ENCODE peak calls at places on chromosomes 5 and 9, in four cellular contexts. Q is kidney, Y is neuronal stem cell, X is mammary epithelial cell. B is an unnamed sample. For H3K4me1, the result is how much of the 10 kb centered on the place peaks cover.

GRCh38 chr5:176491056-176491646 is 43.0 kb downstream of the FAF2 start:
- DNase-seq in X (no peak), Y (no peak), Q (no peak), B (no peak)

GRCh38 chr5:13976867-13977479 is 32.5 kb upstream of the DNAH5 start:
- DNase-seq in Y (peak), Q (no peak), X (peak), B (peak)

GRCh38 chr5:174829511-174829864 is 105.1 kb downstream of the MSX2 start:
- DNase-seq in X (peak), Q (no peak), Y (no peak), B (no peak)

GRCh38 chr9:117414906-117415583 is at the start of gene ASTN2:
- DNase-seq in Y (peak), X (no peak), Q (peak), B (peak)

GRCh38 chr5:150175536-150175935 is 9.0 kb downstream of the CDX1 start:
- DNase-seq in Q (no peak), X (no peak), Y (no peak), B (peak)

GRCh38 chr5:42579320-42579719 is 156.1 kb downstream of the GHR start:
- DNase-seq in Y (no peak), X (peak), Q (no peak), B (no peak)

GRCh38 chr5:176803943-176804498 is 6.3 kb upstream of the UNC5A start:
- DNase-seq in Q (no peak), X (peak), Y (peak), B (peak)

GRCh38 chr9:92359380-92360007 is 33.7 kb downstream of the CENPP start:
- DNase-seq in Y (no peak), X (no peak), Q (no peak), B (no peak)

GRCh38 chr5:143566139-143566538 is 162.7 kb upstream of the NR3C1 start:
- DNase-seq in X (no peak), Q (no peak), Y (no peak), B (no peak)

GRCh38 chr9:76166436-76166959 is 227.7 kb downstream of the RFK start:
- DNase-seq in Y (no peak), Q (no peak), X (no peak), B (no peak)

DNA sequence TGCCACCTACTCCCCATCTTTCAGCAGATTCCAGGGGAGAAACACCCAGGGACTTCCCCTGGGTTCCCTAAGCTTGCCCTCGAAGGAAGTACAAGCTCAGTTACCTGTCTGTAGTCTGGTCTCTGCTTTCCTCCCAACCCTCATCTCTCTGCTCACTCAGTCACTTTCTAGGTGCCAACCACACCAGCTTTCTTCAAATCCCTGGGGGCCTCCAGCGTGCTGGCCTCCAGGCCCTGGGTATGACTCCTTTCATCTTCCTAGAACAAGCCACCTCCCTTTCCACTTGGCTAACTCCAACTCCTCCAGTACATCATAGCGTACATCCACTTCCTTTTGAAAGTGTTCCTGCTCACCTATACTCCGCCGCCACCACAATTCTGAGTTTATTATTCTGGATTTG is 222.6 kb downstream of the SNX18 start:
- DNase-seq in Q (no peak), X (no peak), Y (no peak), B (no peak)
- H3K4me1 ChIP-seq in Q (under half), X (under half), Y (under half), B (under half)

GRCh38 chr5:82861705-82862104 is 215.5 kb downstream of the TMEM167A start:
- DNase-seq in Q (no peak), X (no peak), Y (no peak), B (no peak)

GRCh38 chr5:82855000-82855399 is 222.2 kb downstream of the TMEM167A start:
- DNase-seq in Q (no peak), X (no peak), Y (no peak), B (peak)

GRCh38 chr5:82858453-82859043 is 218.6 kb downstream of the TMEM167A start:
- DNase-seq in Q (no peak), Y (peak), X (no peak), B (no peak)

GRCh38 chr5:82859439-82860140 is 217.6 kb downstream of the TMEM167A start:
- DNase-seq in Q (no peak), Y (no peak), X (no peak), B (no peak)

GRCh38 chr5:82855893-82856292 is 221.3 kb downstream of the TMEM167A start:
- DNase-seq in X (no peak), Y (no peak), Q (no peak), B (peak)
- H3K27ac ChIP-seq in X (no peak), Y (no peak), Q (no peak), B (no peak)

DNA sequence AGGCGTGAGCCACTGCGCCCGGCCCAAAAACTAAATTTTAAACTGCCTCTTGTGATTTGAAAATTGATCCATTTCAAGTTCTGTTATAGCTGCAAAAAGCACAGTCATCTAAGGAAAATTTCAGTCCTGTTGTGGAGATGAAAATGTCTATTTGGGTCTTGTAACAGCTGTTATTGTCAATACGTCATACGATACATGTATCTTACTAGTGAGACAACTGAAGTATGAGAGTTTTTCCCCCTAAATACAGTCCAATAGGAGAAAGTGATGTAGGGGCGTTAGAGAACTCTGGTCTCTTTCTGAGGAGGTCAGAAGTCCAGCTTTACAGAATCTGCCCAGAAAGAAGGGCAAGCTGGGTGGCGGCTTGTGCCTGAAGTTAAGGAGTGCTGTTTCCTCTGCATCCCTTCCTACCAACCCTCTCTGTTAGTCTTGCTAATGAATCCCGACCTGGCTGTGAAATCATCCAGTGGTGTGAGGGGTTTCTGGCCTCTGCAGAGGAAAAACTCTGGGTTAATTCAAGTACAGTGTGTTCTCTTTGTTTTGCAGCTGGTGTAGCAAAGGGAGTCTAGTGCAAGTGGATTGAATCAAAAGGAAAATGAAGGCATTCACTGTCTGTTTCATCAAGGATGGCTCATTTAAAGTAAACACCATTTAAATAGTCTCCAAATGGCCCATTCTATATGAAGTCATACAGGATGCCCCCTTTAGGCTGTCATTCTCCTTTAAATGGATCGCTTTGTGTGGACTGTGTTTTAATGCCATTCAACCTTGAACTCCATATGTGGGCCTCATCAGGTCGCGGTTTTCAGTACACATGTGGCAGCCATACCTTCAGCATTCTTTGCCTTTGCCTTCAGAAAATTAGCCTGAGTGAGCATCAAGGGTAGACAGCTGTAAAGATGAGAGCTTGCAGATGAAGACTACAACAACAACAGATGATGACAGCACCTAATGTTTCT is 59.0 kb downstream of the AOPEP start:
- DNase-seq in Y (no peak), Q (no peak), X (no peak), B (no peak)
- H3K9ac ChIP-seq in Y (no peak), Q (no peak), X (no peak), B (no peak)

DNA sequence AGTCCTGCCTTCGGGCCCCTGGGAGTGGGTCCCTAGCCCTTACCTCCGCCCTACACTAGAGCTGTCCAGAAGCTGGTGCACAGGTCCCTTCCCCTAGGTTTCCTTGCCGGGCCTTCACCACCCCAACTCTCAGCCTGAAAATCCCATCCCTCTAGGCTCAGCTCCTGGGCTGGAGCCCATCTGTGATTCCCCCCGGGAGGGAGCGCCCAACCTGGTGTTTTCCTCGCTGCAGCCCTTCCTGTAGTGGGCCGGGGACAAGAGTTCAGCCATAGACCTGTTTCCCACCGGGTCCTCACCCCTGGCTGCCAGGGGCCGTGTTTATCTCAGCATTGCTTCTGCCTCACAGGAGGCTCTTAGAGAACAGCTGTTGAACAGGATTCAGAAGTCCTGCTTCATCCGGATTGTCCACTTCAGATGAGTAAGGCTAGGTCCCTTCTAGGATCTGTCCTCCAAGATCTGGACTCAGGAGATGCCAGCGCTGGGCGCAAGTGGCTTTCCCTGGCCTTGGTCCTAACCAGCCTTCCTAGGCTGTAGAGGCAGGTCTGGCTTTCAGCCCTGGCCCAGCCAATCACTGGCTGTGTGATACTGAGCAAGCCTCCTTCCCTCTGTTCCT is 965 bp downstream of the GLIPR2 start:
- DNase-seq in Q (no peak), Y (no peak), X (no peak), B (peak)
- H3K4me1 ChIP-seq in Q (under half), Y (under half), X (under half), B (under half)

DNA sequence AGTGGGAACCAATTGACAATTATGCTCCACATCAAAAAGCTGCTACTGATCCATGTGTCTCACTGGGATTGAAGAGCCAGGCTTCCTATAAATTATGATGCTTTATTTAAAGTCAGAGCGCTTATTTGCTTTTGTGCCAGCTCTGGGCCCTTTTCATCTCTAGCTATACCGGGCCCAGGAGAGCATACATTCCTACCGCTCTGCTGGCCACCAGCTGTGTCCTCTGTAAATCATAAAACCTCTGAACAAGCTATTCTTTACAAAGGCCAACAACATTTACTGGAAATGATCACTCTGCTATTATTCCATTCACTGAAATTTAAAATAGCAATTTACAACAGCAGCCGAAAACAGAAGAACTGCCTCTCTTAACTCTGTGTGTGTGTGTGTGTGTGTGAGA is 86.6 kb downstream of the ZNF608 start:
- DNase-seq in Q (no peak), Y (no peak), X (no peak), B (no peak)
- H3K27ac ChIP-seq in Q (peak), Y (no peak), X (peak), B (peak)

GRCh38 chr9:79812507-79813261 is 240.9 kb downstream of the TLE4 start:
- DNase-seq in Y (no peak), Q (no peak), X (no peak), B (no peak)
- H3K9ac ChIP-seq in Y (no peak), Q (no peak), X (no peak), B (no peak)

GRCh38 chr9:137168575-137168906 is 1.3 kb downstream of the LRRC26 start:
- DNase-seq in X (no peak), Y (no peak), Q (no peak), B (no peak)

GRCh38 chr9:137166242-137167112 is 3.4 kb downstream of the LRRC26 start:
- DNase-seq in X (no peak), Q (no peak), Y (no peak), B (no peak)

GRCh38 chr9:137168907-137169763 is 716 bp downstream of the LRRC26 start:
- DNase-seq in X (peak), Q (no peak), Y (peak), B (peak)

GRCh38 chr9:137167113-137167751 is 2.6 kb downstream of the LRRC26 start:
- DNase-seq in Q (no peak), Y (no peak), X (no peak), B (no peak)

DNA sequence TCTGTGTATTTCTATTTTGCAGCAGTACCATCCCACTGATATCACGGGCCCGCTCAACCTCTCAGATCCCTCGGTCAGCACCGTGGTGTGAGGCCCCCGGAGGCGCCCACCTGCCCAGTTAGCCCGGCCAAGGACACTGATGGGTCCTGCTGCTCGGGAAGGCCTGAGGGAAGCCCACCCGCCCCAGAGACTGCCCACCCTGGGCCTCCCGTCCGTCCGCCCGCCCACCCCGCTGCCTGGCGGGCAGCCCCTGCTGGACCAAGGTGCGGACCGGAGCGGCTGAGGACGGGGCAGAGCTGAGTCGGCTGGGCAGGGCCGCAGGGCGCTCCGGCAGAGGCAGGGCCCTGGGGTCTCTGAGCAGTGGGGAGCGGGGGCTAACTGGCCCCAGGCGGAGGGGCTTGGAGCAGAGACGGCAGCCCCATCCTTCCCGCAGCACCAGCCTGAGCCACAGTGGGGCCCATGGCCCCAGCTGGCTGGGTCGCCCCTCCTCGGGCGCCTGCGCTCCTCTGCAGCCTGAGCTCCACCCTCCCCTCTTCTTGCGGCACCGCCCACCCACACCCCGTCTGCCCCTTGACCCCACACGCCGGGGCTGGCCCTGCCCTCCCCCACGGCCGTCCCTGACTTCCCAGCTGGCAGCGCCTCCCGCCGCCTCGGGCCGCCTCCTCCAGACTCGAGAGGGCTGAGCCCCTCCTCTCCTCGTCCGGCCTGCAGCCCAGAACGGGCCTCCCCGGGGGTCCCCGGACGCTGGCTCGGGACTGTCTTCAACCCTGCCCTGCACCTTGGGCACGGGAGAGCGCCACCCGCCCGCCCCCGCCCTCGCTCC is 1.9 kb downstream of the LRRC26 start:
- DNase-seq in X (no peak), Y (peak), Q (no peak), B (no peak)
- H3K4me1 ChIP-seq in X (under half), Y (under half), Q (under half), B (under half)

DNA sequence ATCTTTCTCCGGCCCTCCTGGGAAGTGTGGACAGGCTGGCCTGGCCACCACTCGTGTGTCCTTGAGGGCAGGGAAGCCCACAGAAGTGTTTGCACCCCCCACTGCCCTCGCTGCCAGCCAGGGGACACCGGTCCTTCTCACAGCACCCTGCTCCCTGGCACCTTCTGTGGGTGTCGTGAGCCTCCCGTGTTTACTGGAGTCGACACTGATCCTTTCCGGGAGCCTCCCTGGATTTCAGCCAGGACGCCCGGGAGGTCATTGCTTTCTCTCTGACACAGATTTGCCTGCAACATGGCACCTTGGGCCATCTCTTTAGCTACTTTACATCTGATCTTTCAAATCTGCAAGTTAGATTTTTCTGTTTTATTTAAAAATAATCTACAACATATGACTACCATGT is 120.4 kb upstream of the CACNA1B start:
- DNase-seq in Q (peak), X (peak), Y (no peak), B (no peak)
- H3K27ac ChIP-seq in Q (no peak), X (peak), Y (no peak), B (no peak)

B was measured in mesendoderm.